ENCODE peak calls at places on chromosomes 3 and 15, in six cellular contexts. One of them, this sample, is unnamed.

GRCh38 chr15:75666823-75667501 is 19.2 kb downstream of the SNX33 start:
- DNase-seq in GM18507: no peak
- DNase-seq in SK-N-SH: no peak
- DNase-seq in stimulated activated CD4-positive, alpha-beta T cell treated with anti-CD3 and anti-CD28 coated beads, Interleukin-4, amount 100 ng/mL, for 48 hours: no peak
- DNase-seq in NCI-H1105: no peak
- DNase-seq in ACHN: peak; percentile 97
- DNase-seq in this sample: peak; percentile 98

GRCh38 chr15:60399931-60400330 is 2.1 kb upstream of the ANXA2 start:
- DNase-seq in SK-N-SH: no peak
- DNase-seq in ACHN: no peak
- DNase-seq in GM18507: no peak
- DNase-seq in stimulated activated CD4-positive, alpha-beta T cell treated with anti-CD3 and anti-CD28 coated beads, Interleukin-4, amount 100 ng/mL, for 48 hours: no peak
- DNase-seq in NCI-H1105: no peak
- DNase-seq in this sample: peak; percentile 70

GRCh38 chr3:123816673-123817207 is 67.4 kb downstream of the MYLK start:
- DNase-seq in NCI-H1105: no peak
- DNase-seq in ACHN: no peak
- DNase-seq in SK-N-SH: no peak
- DNase-seq in GM18507: no peak
- DNase-seq in stimulated activated CD4-positive, alpha-beta T cell treated with anti-CD3 and anti-CD28 coated beads, Interleukin-4, amount 100 ng/mL, for 48 hours: no peak
- DNase-seq in this sample: peak; percentile 60

GRCh38 chr15:73265536-73266153 is 103.1 kb downstream of the HCN4 start:
- DNase-seq in stimulated activated CD4-positive, alpha-beta T cell treated with anti-CD3 and anti-CD28 coated beads, Interleukin-4, amount 100 ng/mL, for 48 hours: peak; percentile 31
- DNase-seq in SK-N-SH: peak; percentile 53
- DNase-seq in NCI-H1105: peak; percentile 39
- DNase-seq in GM18507: no peak
- DNase-seq in ACHN: peak; percentile 40
- DNase-seq in this sample: peak; percentile 14

GRCh38 chr3:72395654-72396415 is 452.4 kb downstream of the SHQ1 start:
- DNase-seq in ACHN: no peak
- DNase-seq in stimulated activated CD4-positive, alpha-beta T cell treated with anti-CD3 and anti-CD28 coated beads, Interleukin-4, amount 100 ng/mL, for 48 hours: no peak
- DNase-seq in GM18507: no peak
- DNase-seq in SK-N-SH: no peak
- DNase-seq in NCI-H1105: no peak
- DNase-seq in this sample: no peak

GRCh38 chr15:69468241-69469121 is 15.9 kb downstream of the RPLP1 start:
- DNase-seq in GM18507: no peak
- DNase-seq in ACHN: peak; percentile 81
- DNase-seq in stimulated activated CD4-positive, alpha-beta T cell treated with anti-CD3 and anti-CD28 coated beads, Interleukin-4, amount 100 ng/mL, for 48 hours: peak; percentile 73
- DNase-seq in SK-N-SH: peak; percentile 38
- DNase-seq in NCI-H1105: peak; percentile 98
- DNase-seq in this sample: peak; percentile 80

GRCh38 chr3:63964287-63965073 is 52.3 kb upstream of the SCAANT1 start:
- DNase-seq in SK-N-SH: no peak
- DNase-seq in NCI-H1105: no peak
- DNase-seq in stimulated activated CD4-positive, alpha-beta T cell treated with anti-CD3 and anti-CD28 coated beads, Interleukin-4, amount 100 ng/mL, for 48 hours: no peak
- DNase-seq in ACHN: no peak
- DNase-seq in GM18507: no peak
- DNase-seq in this sample: no peak

GRCh38 chr3:45475145-45475544 is 86.8 kb downstream of the LARS2 start:
- DNase-seq in NCI-H1105: no peak
- DNase-seq in GM18507: no peak
- DNase-seq in SK-N-SH: no peak
- DNase-seq in ACHN: no peak
- DNase-seq in stimulated activated CD4-positive, alpha-beta T cell treated with anti-CD3 and anti-CD28 coated beads, Interleukin-4, amount 100 ng/mL, for 48 hours: no peak
- DNase-seq in this sample: no peak

GRCh38 chr15:83970290-83970890 is 265.2 kb upstream of the GOLGA6L4 start:
- DNase-seq in NCI-H1105: no peak
- DNase-seq in GM18507: no peak
- DNase-seq in SK-N-SH: no peak
- DNase-seq in stimulated activated CD4-positive, alpha-beta T cell treated with anti-CD3 and anti-CD28 coated beads, Interleukin-4, amount 100 ng/mL, for 48 hours: no peak
- DNase-seq in ACHN: no peak
- DNase-seq in this sample: no peak

GRCh38 chr3:43207628-43208085 is 78.7 kb upstream of the SNRK start:
- DNase-seq in stimulated activated CD4-positive, alpha-beta T cell treated with anti-CD3 and anti-CD28 coated beads, Interleukin-4, amount 100 ng/mL, for 48 hours: no peak
- DNase-seq in ACHN: no peak
- DNase-seq in NCI-H1105: no peak
- DNase-seq in GM18507: no peak
- DNase-seq in SK-N-SH: no peak
- DNase-seq in this sample: peak; percentile 8

GRCh38 chr15:72365844-72366243 is 10.0 kb downstream of the HEXA start:
- DNase-seq in stimulated activated CD4-positive, alpha-beta T cell treated with anti-CD3 and anti-CD28 coated beads, Interleukin-4, amount 100 ng/mL, for 48 hours: no peak
- DNase-seq in ACHN: no peak
- DNase-seq in SK-N-SH: no peak
- DNase-seq in GM18507: peak; percentile 62
- DNase-seq in NCI-H1105: no peak
- DNase-seq in this sample: no peak

GRCh38 chr3:9141903-9142302 is 107.5 kb downstream of the SRGAP3 start:
- DNase-seq in stimulated activated CD4-positive, alpha-beta T cell treated with anti-CD3 and anti-CD28 coated beads, Interleukin-4, amount 100 ng/mL, for 48 hours: no peak
- DNase-seq in GM18507: no peak
- DNase-seq in SK-N-SH: no peak
- DNase-seq in NCI-H1105: no peak
- DNase-seq in ACHN: no peak
- DNase-seq in this sample: no peak

GRCh38 chr15:63502843-63503738 is 1.3 kb upstream of the USP3 start:
- DNase-seq in GM18507: peak; percentile 48
- DNase-seq in ACHN: peak; percentile 96
- DNase-seq in NCI-H1105: no peak
- DNase-seq in stimulated activated CD4-positive, alpha-beta T cell treated with anti-CD3 and anti-CD28 coated beads, Interleukin-4, amount 100 ng/mL, for 48 hours: peak; percentile 76
- DNase-seq in SK-N-SH: no peak
- DNase-seq in this sample: peak; percentile 97

GRCh38 chr3:177792363-177793030 is 595.2 kb upstream of the TBL1XR1 start:
- DNase-seq in SK-N-SH: no peak
- DNase-seq in NCI-H1105: no peak
- DNase-seq in ACHN: no peak
- DNase-seq in GM18507: no peak
- DNase-seq in stimulated activated CD4-positive, alpha-beta T cell treated with anti-CD3 and anti-CD28 coated beads, Interleukin-4, amount 100 ng/mL, for 48 hours: no peak
- DNase-seq in this sample: no peak

GRCh38 chr15:57927091-57927631 is 138.3 kb downstream of the ALDH1A2 start:
- DNase-seq in NCI-H1105: no peak
- DNase-seq in stimulated activated CD4-positive, alpha-beta T cell treated with anti-CD3 and anti-CD28 coated beads, Interleukin-4, amount 100 ng/mL, for 48 hours: no peak
- DNase-seq in ACHN: no peak
- DNase-seq in SK-N-SH: no peak
- DNase-seq in GM18507: no peak
- DNase-seq in this sample: no peak

GRCh38 chr3:4716731-4717362 is 223.7 kb downstream of the ITPR1 start:
- DNase-seq in GM18507: no peak
- DNase-seq in ACHN: no peak
- DNase-seq in NCI-H1105: no peak
- DNase-seq in stimulated activated CD4-positive, alpha-beta T cell treated with anti-CD3 and anti-CD28 coated beads, Interleukin-4, amount 100 ng/mL, for 48 hours: no peak
- DNase-seq in SK-N-SH: no peak
- DNase-seq in this sample: no peak

GRCh38 chr3:82643948-82644347 is 882.5 kb upstream of the GBE1 start:
- DNase-seq in NCI-H1105: no peak
- DNase-seq in GM18507: no peak
- DNase-seq in stimulated activated CD4-positive, alpha-beta T cell treated with anti-CD3 and anti-CD28 coated beads, Interleukin-4, amount 100 ng/mL, for 48 hours: no peak
- DNase-seq in SK-N-SH: peak; percentile 3
- DNase-seq in ACHN: peak; percentile 5
- DNase-seq in this sample: no peak

GRCh38 chr15:39878401-39878775 is 41.7 kb downstream of the GPR176 start:
- DNase-seq in GM18507: no peak
- DNase-seq in ACHN: no peak
- DNase-seq in stimulated activated CD4-positive, alpha-beta T cell treated with anti-CD3 and anti-CD28 coated beads, Interleukin-4, amount 100 ng/mL, for 48 hours: no peak
- DNase-seq in NCI-H1105: no peak
- DNase-seq in SK-N-SH: no peak
- DNase-seq in this sample: no peak

GRCh38 chr15:92576597-92577200 is 78.9 kb downstream of the FAM174B start:
- DNase-seq in ACHN: no peak
- DNase-seq in stimulated activated CD4-positive, alpha-beta T cell treated with anti-CD3 and anti-CD28 coated beads, Interleukin-4, amount 100 ng/mL, for 48 hours: no peak
- DNase-seq in SK-N-SH: no peak
- DNase-seq in NCI-H1105: no peak
- DNase-seq in GM18507: no peak
- DNase-seq in this sample: no peak

GRCh38 chr3:149609595-149609994 is 48.2 kb downstream of the WWTR1 start:
- DNase-seq in NCI-H1105: no peak
- DNase-seq in ACHN: no peak
- DNase-seq in SK-N-SH: no peak
- DNase-seq in GM18507: peak; percentile 22
- DNase-seq in stimulated activated CD4-positive, alpha-beta T cell treated with anti-CD3 and anti-CD28 coated beads, Interleukin-4, amount 100 ng/mL, for 48 hours: no peak
- DNase-seq in this sample: no peak

GRCh38 chr3:183968846-183969245 is 48.8 kb downstream of the ABCC5 start:
- DNase-seq in NCI-H1105: no peak
- DNase-seq in GM18507: no peak
- DNase-seq in ACHN: no peak
- DNase-seq in SK-N-SH: no peak
- DNase-seq in stimulated activated CD4-positive, alpha-beta T cell treated with anti-CD3 and anti-CD28 coated beads, Interleukin-4, amount 100 ng/mL, for 48 hours: no peak
- DNase-seq in this sample: no peak

GRCh38 chr3:196186661-196187573 is 24.3 kb downstream of the ZDHHC19 start:
- DNase-seq in GM18507: no peak
- DNase-seq in stimulated activated CD4-positive, alpha-beta T cell treated with anti-CD3 and anti-CD28 coated beads, Interleukin-4, amount 100 ng/mL, for 48 hours: no peak
- DNase-seq in NCI-H1105: peak; percentile 88
- DNase-seq in ACHN: no peak
- DNase-seq in SK-N-SH: peak; percentile 83
- DNase-seq in this sample: no peak

GRCh38 chr3:2655229-2655701 is 454.9 kb downstream of the IL5RA start:
- DNase-seq in NCI-H1105: no peak
- DNase-seq in SK-N-SH: no peak
- DNase-seq in GM18507: no peak
- DNase-seq in ACHN: no peak
- DNase-seq in stimulated activated CD4-positive, alpha-beta T cell treated with anti-CD3 and anti-CD28 coated beads, Interleukin-4, amount 100 ng/mL, for 48 hours: no peak
- DNase-seq in this sample: no peak

GRCh38 chr3:58691997-58692396 is 25.4 kb upstream of the FAM3D start:
- DNase-seq in NCI-H1105: no peak
- DNase-seq in GM18507: no peak
- DNase-seq in stimulated activated CD4-positive, alpha-beta T cell treated with anti-CD3 and anti-CD28 coated beads, Interleukin-4, amount 100 ng/mL, for 48 hours: no peak
- DNase-seq in ACHN: no peak
- DNase-seq in SK-N-SH: no peak
- DNase-seq in this sample: no peak

GRCh38 chr3:197709135-197709534 is 27.6 kb downstream of the RUBCN start:
- DNase-seq in NCI-H1105: no peak
- DNase-seq in SK-N-SH: no peak
- DNase-seq in ACHN: no peak
- DNase-seq in GM18507: no peak
- DNase-seq in stimulated activated CD4-positive, alpha-beta T cell treated with anti-CD3 and anti-CD28 coated beads, Interleukin-4, amount 100 ng/mL, for 48 hours: no peak
- DNase-seq in this sample: no peak

GRCh38 chr3:144162042-144162441 is 190.4 kb downstream of the DIPK2A start:
- DNase-seq in SK-N-SH: no peak
- DNase-seq in NCI-H1105: peak; percentile 41
- DNase-seq in ACHN: no peak
- DNase-seq in GM18507: no peak
- DNase-seq in stimulated activated CD4-positive, alpha-beta T cell treated with anti-CD3 and anti-CD28 coated beads, Interleukin-4, amount 100 ng/mL, for 48 hours: no peak
- DNase-seq in this sample: no peak

GRCh38 chr3:141242035-141242721 is 10.6 kb downstream of the PXYLP1 start:
- DNase-seq in stimulated activated CD4-positive, alpha-beta T cell treated with anti-CD3 and anti-CD28 coated beads, Interleukin-4, amount 100 ng/mL, for 48 hours: no peak
- DNase-seq in ACHN: no peak
- DNase-seq in SK-N-SH: no peak
- DNase-seq in NCI-H1105: no peak
- DNase-seq in GM18507: no peak
- DNase-seq in this sample: no peak

GRCh38 chr15:95946241-95946640 is 384.3 kb upstream of the NR2F2 start:
- DNase-seq in NCI-H1105: no peak
- DNase-seq in GM18507: no peak
- DNase-seq in ACHN: no peak
- DNase-seq in stimulated activated CD4-positive, alpha-beta T cell treated with anti-CD3 and anti-CD28 coated beads, Interleukin-4, amount 100 ng/mL, for 48 hours: no peak
- DNase-seq in SK-N-SH: no peak
- DNase-seq in this sample: no peak

GRCh38 chr3:141261472-141262171 is 30.0 kb downstream of the PXYLP1 start:
- DNase-seq in GM18507: no peak
- DNase-seq in stimulated activated CD4-positive, alpha-beta T cell treated with anti-CD3 and anti-CD28 coated beads, Interleukin-4, amount 100 ng/mL, for 48 hours: no peak
- DNase-seq in ACHN: no peak
- DNase-seq in NCI-H1105: peak; percentile 78
- DNase-seq in SK-N-SH: no peak
- DNase-seq in this sample: no peak

GRCh38 chr15:37204698-37205097 is 104.3 kb upstream of the MEIS2 start:
- DNase-seq in ACHN: no peak
- DNase-seq in SK-N-SH: no peak
- DNase-seq in NCI-H1105: no peak
- DNase-seq in stimulated activated CD4-positive, alpha-beta T cell treated with anti-CD3 and anti-CD28 coated beads, Interleukin-4, amount 100 ng/mL, for 48 hours: no peak
- DNase-seq in GM18507: no peak
- DNase-seq in this sample: no peak